ENCODE peak calls at places on chromosomes 3 and 15, in eight cellular contexts. T, A, V, I, C, R, O and W are unnamed samples.
A peak's percentile ranks its signal among the peaks of the same experiment; 100 is the strongest.

GRCh38 chr15:56261854-56262509 is 18.3 kb upstream of the RFX7 start:
- DNase-seq in A (no peak), O (no peak), V (no peak), R (no peak), C (no peak), T (no peak), I (no peak), W (no peak)

GRCh38 chr15:91572110-91572509 is 281.4 kb upstream of the SLCO3A1 start:
- DNase-seq in C (no peak), I (no peak), T (no peak), A (no peak), O (no peak), R (no peak), V (no peak), W (peak; percentile 54)

GRCh38 chr3:115146418-115147328 is at the start of gene ZBTB20:
- DNase-seq in T (peak; percentile 45), C (no peak), R (peak; percentile 72), I (peak; percentile 12), V (peak; percentile 87), O (peak; percentile 77), A (peak; percentile 69), W (peak; percentile 54)

GRCh38 chr15:90191795-90192494 is 9.2 kb upstream of the SEMA4B start:
- DNase-seq in C (no peak), O (no peak), I (peak; percentile 90), T (no peak), A (peak; percentile 74), R (peak; percentile 89), V (no peak), W (no peak)

GRCh38 chr3:106305127-106305526 is 436.3 kb upstream of the CBLB start:
- DNase-seq in R (no peak), I (no peak), A (no peak), V (no peak), O (no peak), T (no peak), C (no peak), W (no peak)

GRCh38 chr3:57007513-57008415 is 52.7 kb upstream of the SPATA12 start:
- DNase-seq in V (peak; percentile 71), O (peak; percentile 42), T (peak; percentile 61), C (peak; percentile 34), R (no peak), I (no peak), A (peak; percentile 43), W (peak; percentile 86)

GRCh38 chr3:114221165-114221880 is 16.1 kb downstream of the ZNF80 start:
- DNase-seq in C (no peak), R (no peak), I (no peak), T (no peak), A (no peak), O (no peak), V (no peak), W (no peak)

GRCh38 chr15:91108421-91108820 is 8.4 kb downstream of the SV2B start:
- DNase-seq in I (no peak), A (no peak), O (no peak), V (no peak), T (no peak), R (no peak), C (no peak), W (no peak)

GRCh38 chr3:172580680-172581079 is 57.5 kb upstream of the TNFSF10 start:
- DNase-seq in O (no peak), V (no peak), I (no peak), C (no peak), R (no peak), A (no peak), T (no peak), W (no peak)

GRCh38 chr3:66437341-66437929 is 63.4 kb downstream of the LRIG1 start:
- DNase-seq in V (no peak), R (no peak), O (no peak), I (no peak), A (no peak), C (no peak), T (no peak), W (no peak)

GRCh38 chr3:33426630-33427341 is 13.4 kb downstream of the UBP1 start:
- DNase-seq in V (peak; percentile 52), I (no peak), C (no peak), A (no peak), R (no peak), O (no peak), T (no peak), W (no peak)

GRCh38 chr3:159804726-159805410 is 183.8 kb upstream of the IL12A start:
- DNase-seq in I (peak; percentile 73), C (no peak), V (peak; percentile 91), O (peak; percentile 51), A (no peak), T (peak; percentile 74), R (peak; percentile 58), W (no peak)

GRCh38 chr3:167973046-167973445 is 122.7 kb downstream of the GOLIM4 start:
- DNase-seq in T (no peak), A (no peak), I (no peak), R (no peak), V (no peak), C (no peak), O (no peak), W (no peak)

GRCh38 chr3:102714567-102714966 is 279.8 kb downstream of the ZPLD1 start:
- DNase-seq in A (no peak), R (no peak), C (no peak), T (no peak), I (no peak), O (no peak), V (no peak), W (no peak)

GRCh38 chr3:155753038-155753647 is 8.3 kb upstream of the PLCH1 start:
- DNase-seq in C (no peak), O (no peak), V (no peak), T (no peak), R (peak; percentile 51), I (peak; percentile 39), A (no peak), W (no peak)

GRCh38 chr15:65410036-65410435 is 12.7 kb downstream of the IGDCC4 start:
- DNase-seq in A (no peak), C (no peak), I (no peak), V (no peak), O (no peak), T (no peak), R (no peak), W (no peak)

GRCh38 chr15:67048281-67049279 is 16.8 kb upstream of the SMAD3 start:
- DNase-seq in V (no peak), T (peak; percentile 89), R (no peak), C (no peak), I (peak; percentile 97), O (peak; percentile 94), A (no peak), W (peak; percentile 79)

GRCh38 chr3:65871305-65872141 is 167.2 kb downstream of the MAGI1 start:
- DNase-seq in I (peak; percentile 38), O (no peak), A (peak; percentile 42), C (no peak), T (no peak), V (no peak), R (no peak), W (peak; percentile 43)

GRCh38 chr15:89196994-89197393 is 24.4 kb downstream of the RLBP1 start:
- DNase-seq in I (peak; percentile 15), V (no peak), T (no peak), C (no peak), A (no peak), R (no peak), O (no peak), W (no peak)

GRCh38 chr15:66578286-66578875 is 12.6 kb upstream of the LCTL start:
- DNase-seq in I (no peak), V (no peak), O (peak; percentile 54), A (no peak), R (no peak), C (no peak), T (peak; percentile 20), W (no peak)

DNA sequence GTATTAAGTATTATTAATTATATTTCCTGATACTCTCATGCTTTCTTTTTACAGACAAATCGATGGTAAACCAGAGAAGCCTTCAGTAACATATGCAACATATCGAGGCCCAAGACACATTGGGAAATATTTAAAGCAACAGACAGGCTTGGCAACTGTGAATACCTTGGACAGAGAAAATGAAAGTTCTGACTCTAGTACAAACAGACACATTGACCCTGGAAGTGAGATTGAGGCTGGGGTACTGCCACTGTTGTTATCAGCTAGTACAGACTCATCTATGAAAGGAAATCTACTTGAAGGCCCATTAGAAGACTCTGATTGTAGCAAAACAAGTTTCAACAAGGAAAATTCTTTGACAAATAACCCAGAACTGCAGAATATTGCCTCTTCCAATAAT is 50.0 kb downstream of the CRYBG3 start:
- DNase-seq in I (no peak), T (no peak), A (no peak), O (no peak), C (no peak), R (no peak), V (no peak), W (peak; percentile 20)
- H3K4me3 ChIP-seq in I (no peak overlapping the region), T (peak overlapping the region; percentile 29), A (no peak overlapping the region), O (no peak overlapping the region), C (peak overlapping the region; percentile 25), R (no peak overlapping the region), V (no peak overlapping the region), W (peak overlapping the region; percentile 5)

DNA sequence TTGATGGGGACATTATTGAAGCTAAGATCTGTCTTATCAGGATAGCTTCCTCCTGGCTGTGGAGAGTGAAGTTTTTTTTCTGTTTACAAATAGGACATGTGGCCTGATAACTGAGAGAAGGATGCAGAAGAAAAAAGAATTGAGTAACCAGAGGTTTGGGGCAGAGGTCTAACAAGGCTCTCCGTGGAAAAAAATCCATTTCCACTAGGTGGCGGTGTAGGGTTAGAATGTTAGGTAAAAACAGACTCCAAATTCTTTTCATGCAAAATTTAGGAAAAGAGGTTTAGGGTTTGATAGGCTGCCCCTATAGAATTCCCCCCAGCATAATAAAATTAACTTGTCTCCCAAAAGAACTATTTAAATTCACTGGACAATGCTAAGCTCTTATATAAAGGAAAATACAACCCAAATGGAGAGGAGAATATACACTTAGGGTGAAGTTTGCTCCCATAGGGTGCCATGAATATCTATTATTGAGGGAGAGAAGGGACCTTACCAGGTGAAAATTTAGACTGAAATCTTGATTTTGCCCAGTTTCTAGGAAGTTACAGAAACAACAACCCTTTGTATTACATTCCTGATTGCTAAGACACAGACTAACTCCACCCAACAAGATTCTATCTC is 1560.4 kb downstream of the OTOL1 start:
- DNase-seq in O (no peak), A (no peak), I (peak; percentile 41), C (no peak), R (peak; percentile 44), T (peak; percentile 2), V (peak; percentile 78), W (no peak)
- H3K4me3 ChIP-seq in O (no peak overlapping the region), A (no peak overlapping the region), I (no peak overlapping the region), C (no peak overlapping the region), R (no peak overlapping the region), T (no peak overlapping the region), V (no peak overlapping the region), W (no peak overlapping the region)

DNA sequence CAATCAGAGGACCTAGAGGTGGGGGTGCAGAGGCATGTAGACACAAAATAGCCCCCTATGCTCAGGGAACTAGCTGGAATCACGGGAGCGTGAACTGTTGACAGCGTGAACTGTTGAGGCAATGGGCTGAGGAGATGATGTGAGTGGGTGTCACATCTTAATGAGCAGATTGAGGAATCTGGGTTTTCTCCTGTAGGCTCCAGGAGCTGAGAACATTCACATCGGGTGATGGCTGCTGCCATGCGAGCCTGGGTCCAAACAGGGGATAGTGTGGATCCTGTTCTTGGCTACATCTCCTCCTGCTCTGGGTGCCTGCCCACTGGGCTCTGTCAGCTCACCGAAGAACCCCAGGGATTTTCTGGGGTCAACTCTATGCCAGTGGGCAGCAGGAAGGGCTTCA is 2.1 kb downstream of the LARP6 start:
- DNase-seq in R (no peak), O (no peak), V (no peak), A (no peak), C (no peak), T (no peak), I (no peak), W (no peak)
- H3K4me3 ChIP-seq in R (no peak overlapping the region), O (no peak overlapping the region), V (no peak overlapping the region), A (peak overlapping the region; percentile 83), C (peak overlapping the region; percentile 89), T (peak overlapping the region; percentile 98), I (no peak overlapping the region), W (peak overlapping the region; percentile 52)

GRCh38 chr3:128167646-128167972 is 14.3 kb downstream of the EEFSEC start:
- DNase-seq in T (no peak), C (no peak), A (no peak), R (no peak), V (no peak), I (no peak), O (no peak), W (no peak)
- H3K4me3 ChIP-seq in T (no peak overlapping the region), C (no peak overlapping the region), A (no peak overlapping the region), R (no peak overlapping the region), V (no peak overlapping the region), I (peak overlapping the region; percentile 64), O (no peak overlapping the region), W (no peak overlapping the region)